ENCODE peak calls at places on chromosomes 12 and 14, in five cellular contexts. Z is AG10803, I is PC-3, T is epithelial cell of proximal tubule, C is uterus. N is an unnamed sample.
A peak's percentile ranks its signal among the peaks of the same experiment; 100 is the strongest.

GRCh38 chr14:95095991-95096390 is 61.3 kb downstream of the DICER1 start:
- DNase-seq in Z (no peak), I (no peak), T (no peak), C (no peak), N (no peak)

GRCh38 chr12:51424094-51424661 is 453 bp upstream of the SLC4A8 start:
- DNase-seq in Z (no peak), I (no peak), T (no peak), C (no peak), N (no peak)

GRCh38 chr14:23327947-23328744 is 6.9 kb downstream of the PABPN1 start:
- DNase-seq in Z (peak; percentile 75), I (peak; percentile 79), T (peak; percentile 46), C (peak; percentile 66), N (peak; percentile 47)

GRCh38 chr12:6364037-6364360 is 11.4 kb downstream of the SCNN1A start:
- DNase-seq in Z (no peak), I (peak; percentile 19), T (no peak), C (no peak), N (no peak)

GRCh38 chr12:52372216-52373154 is 5.2 kb upstream of the KRT85 start:
- DNase-seq in Z (peak; percentile 91), I (peak; percentile 88), T (peak; percentile 54), C (peak; percentile 79), N (peak; percentile 62)

GRCh38 chr12:115444336-115444735 is 760.4 kb upstream of the TBX3 start:
- DNase-seq in Z (peak; percentile 94), I (no peak), T (no peak), C (peak; percentile 27), N (no peak)

GRCh38 chr14:52891800-52892199 is 59.0 kb downstream of the FERMT2 start:
- DNase-seq in Z (no peak), I (peak; percentile 25), T (no peak), C (no peak), N (no peak)

GRCh38 chr12:123150804-123151678 is at the start of gene PITPNM2:
- DNase-seq in Z (peak; percentile 64), I (peak; percentile 69), T (no peak), C (peak; percentile 71), N (no peak)

GRCh38 chr12:89082354-89082753 is 269.9 kb downstream of the DUSP6 start:
- DNase-seq in Z (no peak), I (peak; percentile 14), T (no peak), C (no peak), N (no peak)

GRCh38 chr12:50196537-50196936 is 29.4 kb upstream of the CERS5 start:
- DNase-seq in Z (no peak), I (peak; percentile 77), T (no peak), C (no peak), N (peak; percentile 87)

GRCh38 chr12:30110970-30111586 is 327.3 kb upstream of the TMTC1 start:
- DNase-seq in Z (no peak), I (peak; percentile 51), T (no peak), C (no peak), N (no peak)

GRCh38 chr14:90453401-90453951 is 56.6 kb downstream of the CALM1 start:
- DNase-seq in Z (no peak), I (no peak), T (no peak), C (peak; percentile 34), N (no peak)

GRCh38 chr14:80576401-80576800 is 365.1 kb upstream of the DIO2 start:
- DNase-seq in Z (no peak), I (no peak), T (no peak), C (no peak), N (no peak)

GRCh38 chr14:80575763-80576162 is 364.5 kb upstream of the DIO2 start:
- DNase-seq in Z (no peak), I (peak; percentile 34), T (no peak), C (no peak), N (no peak)

GRCh38 chr14:80570930-80571298 is 359.6 kb upstream of the DIO2 start:
- DNase-seq in Z (no peak), I (no peak), T (no peak), C (no peak), N (peak; percentile 53)

GRCh38 chr14:80567905-80568512 is 356.7 kb upstream of the DIO2 start:
- DNase-seq in Z (peak; percentile 19), I (peak; percentile 96), T (peak; percentile 83), C (no peak), N (no peak)

DNA sequence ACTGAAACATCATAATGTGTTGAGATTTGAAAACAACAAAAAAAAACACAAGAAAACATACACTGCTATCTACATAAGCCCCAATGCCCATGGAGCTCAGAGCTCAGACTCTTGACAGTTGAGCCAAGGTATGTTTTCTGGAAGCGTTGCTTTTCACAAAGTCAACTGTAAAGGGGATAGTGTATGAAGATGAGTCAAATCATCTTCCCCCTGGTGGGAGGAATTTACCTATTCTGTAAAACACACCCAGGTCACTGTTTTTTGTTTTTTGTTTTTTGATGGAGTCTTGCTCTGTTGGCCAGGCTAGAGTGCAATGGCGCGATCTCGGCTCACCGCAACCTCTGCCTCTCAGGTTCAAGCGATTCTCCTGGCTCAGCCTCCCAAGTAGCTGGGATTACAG is 361.4 kb upstream of the DIO2 start:
- DNase-seq in Z (no peak), I (no peak), T (no peak), C (no peak), N (no peak)
- TF ChIP-seq CTCF in Z (no peak), I (no peak), T (peak; percentile 4), C (no peak), N (no peak)

GRCh38 chr14:22106700-22107697 is 433.4 kb upstream of the OR4E1 start:
- DNase-seq in Z (no peak), I (no peak), T (no peak), C (no peak), N (no peak)
- H3K4me3 ChIP-seq in Z (no peak overlapping the region), I (no peak overlapping the region), T (no peak overlapping the region), C (no peak overlapping the region), N (no peak overlapping the region)

DNA sequence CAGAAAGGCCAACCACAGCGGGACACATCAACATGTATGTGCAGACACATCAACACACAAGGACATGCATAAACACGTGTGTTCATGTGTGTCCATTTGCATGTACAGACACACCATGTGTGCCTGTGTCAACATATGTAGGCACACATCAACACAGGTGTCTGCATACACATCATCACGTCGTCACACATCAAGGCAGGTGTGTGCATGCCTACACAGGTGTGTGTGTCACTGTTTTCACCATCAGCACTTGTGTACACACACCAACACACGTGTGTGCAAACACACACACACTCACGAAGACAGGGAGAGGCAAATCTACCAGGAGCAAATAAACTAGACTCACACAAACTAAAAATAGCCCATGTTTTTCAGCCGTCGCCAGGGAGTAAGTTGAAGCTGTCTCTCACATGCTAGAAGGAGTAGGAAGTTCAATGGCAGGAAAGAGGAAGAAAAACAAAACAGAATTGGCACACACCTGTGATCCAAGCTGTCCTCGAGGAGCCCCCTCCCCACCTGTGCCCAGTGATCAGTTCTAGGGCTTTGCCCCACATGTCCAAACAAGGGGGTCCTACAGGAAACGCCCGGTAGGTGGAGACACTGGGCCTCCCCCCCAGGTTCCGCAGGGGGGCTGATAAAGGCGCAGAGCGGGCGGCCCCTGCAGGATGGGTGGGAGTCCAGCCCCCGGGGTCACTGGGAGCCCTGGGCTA is 7.4 kb downstream of the SCARB1 start:
- DNase-seq in Z (no peak), I (no peak), T (no peak), C (no peak), N (no peak)
- TF ChIP-seq CTCF in Z (no peak), I (no peak), T (no peak), C (no peak), N (no peak)

DNA sequence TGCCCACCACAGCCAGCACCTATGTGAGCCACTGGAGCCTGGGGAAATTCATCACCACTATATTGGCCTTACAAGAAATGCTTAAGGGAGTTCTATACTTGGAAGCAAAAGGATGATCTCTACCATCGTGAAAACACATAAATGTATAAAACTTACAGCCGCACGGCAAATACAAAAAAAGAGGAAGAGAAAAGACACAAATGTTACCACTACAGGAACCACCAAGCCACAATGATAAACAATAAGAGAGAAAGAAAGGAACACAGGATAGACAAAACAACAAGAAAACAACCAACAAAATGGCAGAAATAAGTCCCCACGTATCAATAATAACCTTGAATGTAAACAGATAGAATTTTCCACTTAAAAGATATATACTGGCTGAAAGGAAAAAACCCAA is 267.5 kb downstream of the TMEM121 start:
- DNase-seq in Z (no peak), I (no peak), T (no peak), C (no peak), N (no peak)
- H3K4me3 ChIP-seq in Z (no peak overlapping the region), I (no peak overlapping the region), T (no peak overlapping the region), C (no peak overlapping the region), N (no peak overlapping the region)

GRCh38 chr12:68109444-68110217 is 49.9 kb downstream of the IFNG start:
- DNase-seq in Z (no peak), I (no peak), T (no peak), C (no peak), N (no peak)

GRCh38 chr12:68111995-68112394 is 47.5 kb downstream of the IFNG start:
- DNase-seq in Z (no peak), I (no peak), T (no peak), C (no peak), N (no peak)

GRCh38 chr12:68109001-68109400 is 50.5 kb downstream of the IFNG start:
- DNase-seq in Z (no peak), I (no peak), T (no peak), C (no peak), N (no peak)

GRCh38 chr12:68118096-68118755 is 41.3 kb downstream of the IFNG start:
- DNase-seq in Z (no peak), I (no peak), T (no peak), C (no peak), N (no peak)

DNA sequence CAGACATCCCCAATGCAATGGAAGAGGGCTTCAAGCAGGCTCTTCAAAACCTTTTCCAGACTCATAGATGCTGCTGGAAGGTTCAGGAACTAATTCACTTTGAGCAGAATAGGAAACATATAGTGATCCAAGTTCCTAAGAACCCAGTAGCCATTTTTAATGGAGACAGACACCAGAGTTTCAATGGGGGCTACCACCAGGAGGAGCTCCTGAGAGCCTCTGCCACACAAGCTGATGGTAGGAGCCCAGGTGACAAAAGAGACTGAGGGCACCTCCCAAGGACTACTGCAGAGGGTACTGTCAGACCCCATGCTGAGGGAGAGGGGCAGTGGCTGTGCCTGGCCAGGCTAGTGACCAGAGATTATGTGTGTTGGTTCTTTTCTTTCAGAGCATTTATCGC is 45.9 kb downstream of the IFNG start:
- DNase-seq in Z (no peak), I (peak; percentile 14), T (no peak), C (no peak), N (no peak)
- TF ChIP-seq CTCF in Z (peak; percentile 15), I (peak; percentile 62), T (peak; percentile 48), C (no peak), N (peak; percentile 2)

GRCh38 chr12:22332191-22332590 is 2.3 kb downstream of the ST8SIA1 start:
- DNase-seq in Z (no peak), I (no peak), T (no peak), C (no peak), N (no peak)
- H3K4me3 ChIP-seq in Z (no peak overlapping the region), I (no peak overlapping the region), T (no peak overlapping the region), C (no peak overlapping the region), N (no peak overlapping the region)

GRCh38 chr14:69059658-69060648 is 80.9 kb upstream of the ACTN1 start:
- DNase-seq in Z (peak; percentile 91), I (peak; percentile 73), T (no peak), C (peak; percentile 50), N (no peak)
- TF ChIP-seq CTCF in Z (peak; percentile 17), I (no peak), T (no peak), C (peak; percentile 7), N (no peak)

GRCh38 chr12:53758081-53758769 is 6.4 kb upstream of the CISTR start:
- DNase-seq in Z (no peak), I (no peak), T (no peak), C (no peak), N (no peak)
- H3K4me3 ChIP-seq in Z (no peak overlapping the region), I (no peak overlapping the region), T (no peak overlapping the region), C (no peak overlapping the region), N (no peak overlapping the region)

N was measured in LNCaP clone FGC.